ENCODE peak calls at places on chromosomes 6 and 20, in ten cellular contexts. D, M, K, J, F, L, T, C, E and S are unnamed samples.

GRCh38 chr20:10788877-10789276 is 115.1 kb upstream of the JAG1 start:
- DNase-seq in D (no peak), M (no peak), K (no peak), J (no peak), F (no peak), L (no peak), T (no peak), C (no peak), E (no peak), S (no peak)

GRCh38 chr6:144519429-144519828 is 234.3 kb downstream of the UTRN start:
- DNase-seq in D (no peak), M (no peak), K (no peak), J (no peak), F (no peak), L (no peak), T (no peak), C (no peak), E (no peak), S (no peak)

GRCh38 chr6:99802396-99803031 is 191.5 kb downstream of the MCHR2 start:
- DNase-seq in D (no peak), M (no peak), K (no peak), J (no peak), F (no peak), L (no peak), T (no peak), C (no peak), E (no peak), S (no peak)

GRCh38 chr6:53524455-53524815 is 20.5 kb downstream of the GCLC start:
- DNase-seq in D (no peak), M (no peak), K (no peak), J (no peak), F (no peak), L (no peak), T (peak), C (peak), E (no peak), S (no peak)

GRCh38 chr6:10861086-10861485 is 20.8 kb downstream of the GCM2 start:
- DNase-seq in D (no peak), M (no peak), K (no peak), J (no peak), F (no peak), L (no peak), T (no peak), C (no peak), E (no peak), S (no peak)

GRCh38 chr6:112272799-112273198 is 18.4 kb upstream of the LAMA4 start:
- DNase-seq in D (no peak), M (no peak), K (no peak), J (no peak), F (no peak), L (no peak), T (no peak), C (no peak), E (no peak), S (no peak)

GRCh38 chr20:61776491-61776890 is 289.2 kb downstream of the TAF4 start:
- DNase-seq in D (no peak), M (peak), K (no peak), J (no peak), F (no peak), L (no peak), T (no peak), C (no peak), E (no peak), S (no peak)

GRCh38 chr6:112017169-112017568 is 36.7 kb upstream of the CCN6 start:
- DNase-seq in D (no peak), M (no peak), K (no peak), J (no peak), F (no peak), L (no peak), T (no peak), C (no peak), E (no peak), S (no peak)

GRCh38 chr6:21354805-21355238 is 238.7 kb upstream of the SOX4 start:
- DNase-seq in D (no peak), M (no peak), K (no peak), J (no peak), F (no peak), L (no peak), T (no peak), C (no peak), E (no peak), S (peak)

GRCh38 chr20:19265646-19266374 is 53.4 kb downstream of the SLC24A3 start:
- DNase-seq in D (no peak), M (no peak), K (peak), J (no peak), F (no peak), L (peak), T (no peak), C (peak), E (no peak), S (no peak)

GRCh38 chr6:154408906-154409500 is 52.4 kb upstream of the IPCEF1 start:
- DNase-seq in D (peak), M (no peak), K (peak), J (no peak), F (no peak), L (no peak), T (peak), C (peak), E (no peak), S (no peak)

GRCh38 chr20:49287555-49288249 is 9.8 kb upstream of the ZNFX1 start:
- DNase-seq in D (no peak), M (no peak), K (no peak), J (no peak), F (no peak), L (no peak), T (no peak), C (peak), E (no peak), S (peak)

GRCh38 chr20:33159713-33160112 is 8.2 kb upstream of the BPIFA2 start:
- DNase-seq in D (no peak), M (no peak), K (no peak), J (no peak), F (no peak), L (no peak), T (no peak), C (no peak), E (no peak), S (no peak)

GRCh38 chr6:551829-552350 is 105.0 kb downstream of the HUS1B start:
- DNase-seq in D (no peak), M (no peak), K (no peak), J (no peak), F (no peak), L (no peak), T (no peak), C (no peak), E (no peak), S (no peak)

GRCh38 chr20:45337367-45338120 is 10.7 kb downstream of the SDC4 start:
- DNase-seq in D (no peak), M (peak), K (no peak), J (no peak), F (no peak), L (no peak), T (peak), C (peak), E (no peak), S (no peak)

GRCh38 chr6:35044145-35044745 is 96.9 kb downstream of the TCP11 start:
- DNase-seq in D (no peak), M (no peak), K (peak), J (no peak), F (no peak), L (peak), T (no peak), C (no peak), E (no peak), S (no peak)

GRCh38 chr6:24951831-24952299 is 16.1 kb upstream of the RIPOR2 start:
- DNase-seq in D (no peak), M (no peak), K (peak), J (peak), F (no peak), L (no peak), T (no peak), C (no peak), E (no peak), S (no peak)

GRCh38 chr20:24405810-24406209 is 63.6 kb upstream of the SYNDIG1 start:
- DNase-seq in D (no peak), M (no peak), K (no peak), J (no peak), F (no peak), L (no peak), T (no peak), C (no peak), E (no peak), S (no peak)

GRCh38 chr20:38447251-38447661 is 12.1 kb upstream of the SNHG17 start:
- DNase-seq in D (no peak), M (no peak), K (no peak), J (no peak), F (no peak), L (no peak), T (no peak), C (no peak), E (no peak), S (no peak)

GRCh38 chr6:135854799-135855198 is 3.3 kb downstream of the PDE7B start:
- DNase-seq in D (no peak), M (no peak), K (no peak), J (no peak), F (no peak), L (no peak), T (no peak), C (no peak), E (no peak), S (no peak)

GRCh38 chr20:22452442-22453011 is 131.8 kb downstream of the FOXA2 start:
- DNase-seq in D (no peak), M (no peak), K (no peak), J (no peak), F (no peak), L (no peak), T (no peak), C (no peak), E (no peak), S (no peak)

GRCh38 chr6:168495133-168495532 is 54.1 kb downstream of the SMOC2 start:
- DNase-seq in D (no peak), M (no peak), K (no peak), J (no peak), F (no peak), L (no peak), T (no peak), C (no peak), E (no peak), S (no peak)

GRCh38 chr6:7542878-7543394 is 1.5 kb downstream of the DSP start:
- DNase-seq in D (peak), M (peak), K (peak), J (no peak), F (no peak), L (peak), T (peak), C (no peak), E (no peak), S (peak)

GRCh38 chr6:106466211-106466610 is 105.7 kb downstream of the CRYBG1 start:
- DNase-seq in D (no peak), M (no peak), K (no peak), J (no peak), F (no peak), L (no peak), T (no peak), C (no peak), E (no peak), S (no peak)